ENCODE peak calls at places on chromosomes 2 and 18, in ten cellular contexts. G is right lobe of liver; F is astrocyte of the cerebellum; A is GM12864; X is IMR-90; U is CD8-positive, alpha-beta T cell; D is astrocyte of the spinal cord; J is neuronal stem cell; S is tibial nerve; R is AG10803. B is an unnamed sample.

GRCh38 chr2:128638741-128639477 is 320.2 kb upstream of the HS6ST1 start:
- DNase-seq in G (peak; percentile 17), F (peak; percentile 96), A (no peak), X (no peak), U (peak; percentile 4), D (peak; percentile 81), J (peak; percentile 93), S (no peak), R (peak; percentile 39), B (no peak)

GRCh38 chr2:200622106-200622505 is 36.3 kb downstream of the AOX1 start:
- DNase-seq in G (no peak), F (no peak), A (no peak), X (peak; percentile 52), U (no peak), D (no peak), J (no peak), S (no peak), R (no peak), B (no peak)

GRCh38 chr2:161569401-161569800 is 54.8 kb upstream of the SLC4A10 start:
- DNase-seq in G (no peak), F (no peak), A (no peak), X (no peak), U (no peak), D (no peak), J (no peak), S (no peak), R (no peak), B (no peak)

GRCh38 chr2:108492364-108492763 is 41.9 kb upstream of the LIMS1 start:
- DNase-seq in G (no peak), F (peak; percentile 64), A (no peak), X (peak; percentile 94), U (no peak), D (peak; percentile 95), J (no peak), S (no peak), R (peak; percentile 84), B (peak; percentile 30)

GRCh38 chr18:62128157-62128556 is 58.7 kb downstream of the PIGN start:
- DNase-seq in G (no peak), F (peak; percentile 57), A (no peak), X (peak; percentile 61), U (no peak), D (peak; percentile 58), J (no peak), S (no peak), R (peak; percentile 75), B (no peak)

GRCh38 chr2:20614201-20615045 is 36.5 kb downstream of the HS1BP3 start:
- DNase-seq in G (peak; percentile 47), F (peak; percentile 83), A (no peak), X (no peak), U (no peak), D (peak; percentile 90), J (peak; percentile 61), S (peak; percentile 11), R (peak; percentile 17), B (no peak)

GRCh38 chr18:5619381-5619780 is 75.6 kb upstream of the EPB41L3 start:
- DNase-seq in G (no peak), F (no peak), A (no peak), X (no peak), U (no peak), D (no peak), J (no peak), S (no peak), R (no peak), B (no peak)

GRCh38 chr2:126761256-126761980 is 105.5 kb downstream of the GYPC start:
- DNase-seq in G (no peak), F (no peak), A (no peak), X (no peak), U (no peak), D (no peak), J (no peak), S (no peak), R (no peak), B (no peak)

GRCh38 chr2:136024616-136025015 is 39.2 kb upstream of the DARS1 start:
- DNase-seq in G (no peak), F (peak; percentile 70), A (no peak), X (peak; percentile 16), U (no peak), D (peak; percentile 44), J (no peak), S (no peak), R (no peak), B (no peak)

GRCh38 chr2:237675326-237675725 is 47.9 kb downstream of the LRRFIP1 start:
- DNase-seq in G (no peak), F (no peak), A (no peak), X (no peak), U (no peak), D (no peak), J (no peak), S (no peak), R (no peak), B (no peak)

GRCh38 chr2:196586511-196586991 is 53.0 kb upstream of the CCDC150 start:
- DNase-seq in G (no peak), F (peak; percentile 92), A (no peak), X (peak; percentile 86), U (no peak), D (peak; percentile 91), J (no peak), S (no peak), R (peak; percentile 83), B (no peak)

GRCh38 chr2:23620841-23621341 is 235.9 kb downstream of the KLHL29 start:
- DNase-seq in G (no peak), F (no peak), A (no peak), X (peak; percentile 55), U (no peak), D (peak; percentile 30), J (no peak), S (no peak), R (peak; percentile 20), B (no peak)

GRCh38 chr2:186848873-186849578 is at the start of gene ZSWIM2:
- DNase-seq in G (peak; percentile 47), F (peak; percentile 56), A (no peak), X (peak; percentile 88), U (no peak), D (peak; percentile 78), J (peak; percentile 78), S (peak; percentile 26), R (peak; percentile 98), B (no peak)

GRCh38 chr2:73920577-73921545 is 5.8 kb upstream of the DGUOK start:
- DNase-seq in G (no peak), F (no peak), A (no peak), X (peak; percentile 38), U (peak; percentile 21), D (no peak), J (peak; percentile 33), S (no peak), R (no peak), B (peak; percentile 61)

GRCh38 chr18:23732439-23732838 is 43.2 kb downstream of the LAMA3 start:
- DNase-seq in G (no peak), F (no peak), A (no peak), X (no peak), U (no peak), D (no peak), J (no peak), S (no peak), R (no peak), B (no peak)

GRCh38 chr2:232405943-232406510 is 617 bp upstream of the ALPG start:
- DNase-seq in G (no peak), F (no peak), A (no peak), X (no peak), U (no peak), D (no peak), J (no peak), S (no peak), R (no peak), B (no peak)

GRCh38 chr18:58205087-58205779 is 161.2 kb downstream of the NEDD4L start:
- DNase-seq in G (no peak), F (no peak), A (no peak), X (peak; percentile 83), U (no peak), D (peak; percentile 59), J (no peak), S (no peak), R (peak; percentile 96), B (no peak)

GRCh38 chr18:9380571-9381390 is 46.2 kb downstream of the TWSG1 start:
- DNase-seq in G (no peak), F (no peak), A (no peak), X (peak; percentile 62), U (no peak), D (peak; percentile 35), J (no peak), S (no peak), R (peak; percentile 89), B (no peak)

GRCh38 chr2:231396058-231396821 is 730 bp downstream of the B3GNT7 start:
- DNase-seq in G (no peak), F (no peak), A (no peak), X (no peak), U (no peak), D (no peak), J (no peak), S (no peak), R (no peak), B (no peak)
- H3K4me3 ChIP-seq in G (peak overlapping the region; percentile 41), F (peak overlapping the region; percentile 30), A (peak overlapping the region; percentile 49), X (no peak overlapping the region), U (no peak overlapping the region), D (no peak overlapping the region), J (no peak overlapping the region), S (peak overlapping the region; percentile 42), R (no peak overlapping the region), B (peak overlapping the region; percentile 49)

DNA sequence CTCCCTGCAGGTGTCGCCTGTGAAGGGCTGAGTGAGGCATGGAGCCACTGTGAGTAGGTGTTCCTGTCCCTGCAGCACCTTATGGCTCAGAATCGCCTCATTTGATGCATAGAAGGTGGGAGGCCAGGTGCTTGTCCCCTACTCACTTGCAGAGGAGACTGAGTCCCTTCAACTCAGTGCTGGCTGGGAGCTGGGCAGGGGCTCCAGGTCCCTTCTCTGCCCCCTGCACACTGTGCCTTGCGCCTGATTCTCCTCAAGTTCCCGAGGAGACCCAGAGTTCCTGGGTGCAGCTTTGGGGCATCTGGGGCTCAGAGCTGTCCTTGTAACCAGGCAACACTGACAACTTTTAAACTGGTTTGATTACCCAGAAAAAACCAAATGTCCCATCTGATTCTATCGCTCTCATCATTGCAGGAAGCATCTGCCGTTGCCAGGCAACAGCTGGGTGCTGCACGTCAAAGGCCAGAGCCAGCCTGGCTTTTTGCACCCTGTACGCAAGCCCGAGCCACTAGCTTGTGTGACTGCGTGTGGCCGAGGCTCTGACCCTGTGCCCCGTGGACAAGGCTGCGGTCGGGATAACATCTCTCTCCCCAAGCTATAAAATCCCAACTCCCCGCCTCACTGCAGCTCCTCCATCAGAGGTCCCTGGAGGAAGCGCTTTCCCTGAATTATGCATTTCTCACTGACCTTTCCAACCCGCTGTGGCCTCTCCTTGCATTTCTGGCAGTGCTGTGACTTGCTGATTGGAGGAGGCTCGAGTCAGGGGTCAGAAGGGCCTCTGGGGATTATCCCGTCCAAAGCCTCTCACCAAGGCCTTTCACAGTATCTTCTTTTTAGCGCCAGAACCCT is 130.9 kb upstream of the HDAC4 start:
- DNase-seq in G (no peak), F (no peak), A (no peak), X (no peak), U (no peak), D (no peak), J (peak; percentile 67), S (peak; percentile 41), R (no peak), B (no peak)
- H3K4me3 ChIP-seq in G (no peak overlapping the region), F (no peak overlapping the region), A (no peak overlapping the region), X (no peak overlapping the region), U (no peak overlapping the region), D (no peak overlapping the region), J (no peak overlapping the region), S (no peak overlapping the region), R (no peak overlapping the region), B (no peak overlapping the region)

GRCh38 chr2:170717991-170718589 is 3.0 kb downstream of the SP5 start:
- DNase-seq in G (no peak), F (no peak), A (no peak), X (no peak), U (no peak), D (no peak), J (peak; percentile 30), S (no peak), R (no peak), B (no peak)
- H3K4me3 ChIP-seq in G (no peak overlapping the region), F (no peak overlapping the region), A (no peak overlapping the region), X (no peak overlapping the region), U (no peak overlapping the region), D (no peak overlapping the region), J (no peak overlapping the region), S (no peak overlapping the region), R (no peak overlapping the region), B (peak overlapping the region; percentile 62)

GRCh38 chr18:7558769-7559168 is 8.3 kb upstream of the PTPRM start:
- DNase-seq in G (no peak), F (no peak), A (no peak), X (no peak), U (no peak), D (no peak), J (no peak), S (no peak), R (no peak), B (no peak)
- H3K4me3 ChIP-seq in G (no peak overlapping the region), F (no peak overlapping the region), A (no peak overlapping the region), X (no peak overlapping the region), U (no peak overlapping the region), D (no peak overlapping the region), J (no peak overlapping the region), S (no peak overlapping the region), R (no peak overlapping the region), B (no peak overlapping the region)

B was measured in Caco-2.